ENCODE peak calls at places on chromosomes 3 and 15, in nine cellular contexts. I, P, M, J, N, S, Y, R and Q are unnamed samples. For H3K9me3, the result is how much of the 10 kb centered on the place peaks cover.

GRCh38 chr3:10008588-10009344 is 17.5 kb upstream of the FANCD2 start:
- DNase-seq in I (peak), P (no peak), M (peak), J (peak), N (peak), S (peak), Y (no peak), R (peak), Q (peak)

GRCh38 chr3:122183521-122183892 is at the start of gene CASR:
- DNase-seq in I (no peak), P (no peak), M (no peak), J (no peak), N (no peak), S (peak), Y (no peak), R (no peak), Q (no peak)

GRCh38 chr15:41568350-41569017 is 9.5 kb downstream of the TYRO3 start:
- DNase-seq in I (no peak), P (no peak), M (peak), J (no peak), N (peak), S (no peak), Y (peak), R (no peak), Q (no peak)

GRCh38 chr3:178778579-178778978 is 242.3 kb downstream of the KCNMB2 start:
- DNase-seq in I (no peak), P (no peak), M (no peak), J (no peak), N (no peak), S (no peak), Y (no peak), R (no peak), Q (no peak)

GRCh38 chr3:42175841-42176240 is 84.7 kb downstream of the TRAK1 start:
- DNase-seq in I (no peak), P (no peak), M (no peak), J (no peak), N (no peak), S (no peak), Y (no peak), R (no peak), Q (no peak)

GRCh38 chr3:191492601-191493000 is 31.6 kb downstream of the PYDC2 start:
- DNase-seq in I (no peak), P (no peak), M (no peak), J (no peak), N (peak), S (no peak), Y (no peak), R (no peak), Q (no peak)

GRCh38 chr15:53759333-53759975 is at the start of gene WDR72:
- DNase-seq in I (no peak), P (no peak), M (no peak), J (no peak), N (no peak), S (peak), Y (peak), R (no peak), Q (no peak)

GRCh38 chr15:41367418-41367817 is 34.7 kb downstream of the NUSAP1 start:
- DNase-seq in I (no peak), P (no peak), M (no peak), J (no peak), N (no peak), S (no peak), Y (no peak), R (no peak), Q (no peak)

GRCh38 chr3:124560406-124561215 is 169.6 kb upstream of the UMPS start:
- DNase-seq in I (no peak), P (no peak), M (no peak), J (no peak), N (no peak), S (no peak), Y (no peak), R (no peak), Q (no peak)

GRCh38 chr3:54591157-54591556 is 336.7 kb downstream of the LRTM1 start:
- DNase-seq in I (no peak), P (no peak), M (no peak), J (no peak), N (no peak), S (no peak), Y (no peak), R (no peak), Q (no peak)

GRCh38 chr3:140176526-140176925 is 241.5 kb downstream of the CLSTN2 start:
- DNase-seq in I (no peak), P (no peak), M (no peak), J (no peak), N (no peak), S (no peak), Y (no peak), R (no peak), Q (no peak)

GRCh38 chr3:58029842-58030584 is 21.8 kb downstream of the FLNB start:
- DNase-seq in I (no peak), P (no peak), M (no peak), J (no peak), N (no peak), S (no peak), Y (no peak), R (no peak), Q (no peak)

GRCh38 chr15:45653702-45654424 is 19.0 kb downstream of the SQOR start:
- DNase-seq in I (no peak), P (no peak), M (no peak), J (no peak), N (no peak), S (no peak), Y (no peak), R (no peak), Q (no peak)

GRCh38 chr3:107430214-107431047 is 53.2 kb downstream of the CCDC54 start:
- DNase-seq in I (no peak), P (no peak), M (no peak), J (no peak), N (peak), S (peak), Y (no peak), R (no peak), Q (no peak)

GRCh38 chr3:17023006-17023664 is 138.4 kb downstream of the PLCL2 start:
- DNase-seq in I (no peak), P (no peak), M (no peak), J (no peak), N (peak), S (no peak), Y (no peak), R (peak), Q (peak)

GRCh38 chr3:36244728-36245127 is 135.6 kb upstream of the STAC start:
- DNase-seq in I (no peak), P (no peak), M (no peak), J (no peak), N (no peak), S (no peak), Y (no peak), R (no peak), Q (no peak)

GRCh38 chr3:152658977-152659376 is 176.0 kb upstream of the P2RY1 start:
- DNase-seq in I (no peak), P (no peak), M (no peak), J (no peak), N (no peak), S (no peak), Y (no peak), R (no peak), Q (no peak)

GRCh38 chr15:48090115-48090514 is 30.7 kb upstream of the SLC24A5 start:
- DNase-seq in I (no peak), P (no peak), M (no peak), J (no peak), N (no peak), S (peak), Y (no peak), R (no peak), Q (no peak)

GRCh38 chr15:48720646-48721045 is 75.1 kb upstream of the FBN1 start:
- DNase-seq in I (peak), P (no peak), M (no peak), J (no peak), N (no peak), S (no peak), Y (no peak), R (no peak), Q (no peak)

GRCh38 chr3:63656791-63657190 is 4.3 kb downstream of the SNTN start:
- DNase-seq in I (no peak), P (peak), M (no peak), J (no peak), N (peak), S (no peak), Y (no peak), R (no peak), Q (no peak)

GRCh38 chr15:57902155-57902554 is 163.4 kb downstream of the ALDH1A2 start:
- DNase-seq in I (no peak), P (no peak), M (no peak), J (no peak), N (no peak), S (no peak), Y (no peak), R (no peak), Q (no peak)

GRCh38 chr3:54243262-54243931 is 121.0 kb downstream of the CACNA2D3 start:
- DNase-seq in I (no peak), P (no peak), M (no peak), J (peak), N (no peak), S (no peak), Y (no peak), R (no peak), Q (no peak)

GRCh38 chr3:187811580-187812250 is 66.4 kb upstream of the BCL6 start:
- DNase-seq in I (no peak), P (peak), M (no peak), J (peak), N (peak), S (no peak), Y (no peak), R (no peak), Q (no peak)

GRCh38 chr3:146161725-146162047 is 702 bp upstream of the PLOD2 start:
- DNase-seq in I (no peak), P (no peak), M (peak), J (no peak), N (peak), S (peak), Y (no peak), R (no peak), Q (no peak)

GRCh38 chr3:10581251-10581650 is 75.9 kb upstream of the ATP2B2 start:
- DNase-seq in I (no peak), P (no peak), M (no peak), J (no peak), N (no peak), S (no peak), Y (no peak), R (no peak), Q (no peak)

GRCh38 chr3:134839422-134839821 is 44.4 kb downstream of the EPHB1 start:
- DNase-seq in I (no peak), P (no peak), M (no peak), J (no peak), N (no peak), S (no peak), Y (no peak), R (no peak), Q (no peak)

GRCh38 chr15:99708563-99708962 is 24.7 kb downstream of the LYSMD4 start:
- DNase-seq in I (peak), P (peak), M (peak), J (peak), N (peak), S (peak), Y (no peak), R (no peak), Q (no peak)

GRCh38 chr3:145116769-145117168 is 1044.2 kb downstream of the PLOD2 start:
- DNase-seq in I (no peak), P (no peak), M (no peak), J (no peak), N (no peak), S (no peak), Y (peak), R (no peak), Q (no peak)

GRCh38 chr3:40615916-40616315 is 91.2 kb downstream of the ZNF621 start:
- DNase-seq in I (no peak), P (no peak), M (no peak), J (no peak), N (no peak), S (no peak), Y (no peak), R (no peak), Q (no peak)

GRCh38 chr3:45275006-45275704 is 49.1 kb upstream of the TMEM158 start:
- DNase-seq in I (no peak), P (no peak), M (no peak), J (no peak), N (no peak), S (no peak), Y (peak), R (no peak), Q (no peak)

GRCh38 chr3:71584216-71585061 is 911 bp upstream of the FOXP1 start:
- DNase-seq in I (peak), P (no peak), M (peak), J (no peak), N (peak), S (peak), Y (peak), R (peak), Q (no peak)

GRCh38 chr15:58632789-58633188 is 116.7 kb downstream of the ADAM10 start:
- DNase-seq in I (no peak), P (no peak), M (no peak), J (no peak), N (peak), S (no peak), Y (no peak), R (no peak), Q (no peak)

GRCh38 chr3:36991923-36992805 is 767 bp downstream of the EPM2AIP1 start:
- DNase-seq in I (peak), P (peak), M (no peak), J (peak), N (peak), S (peak), Y (no peak), R (no peak), Q (no peak)

GRCh38 chr15:62928242-62928995 is 114.1 kb upstream of the TPM1 start:
- DNase-seq in I (no peak), P (peak), M (no peak), J (peak), N (peak), S (no peak), Y (no peak), R (no peak), Q (no peak)

GRCh38 chr3:89925976-89926375 is 818.6 kb downstream of the EPHA3 start:
- DNase-seq in I (no peak), P (no peak), M (no peak), J (no peak), N (no peak), S (no peak), Y (no peak), R (no peak), Q (no peak)

GRCh38 chr3:72393455-72393854 is 454.8 kb downstream of the SHQ1 start:
- DNase-seq in I (no peak), P (no peak), M (no peak), J (no peak), N (no peak), S (no peak), Y (no peak), R (no peak), Q (no peak)

GRCh38 chr15:65738649-65739048 is 53.4 kb downstream of the DENND4A start:
- DNase-seq in I (no peak), P (no peak), M (no peak), J (no peak), N (no peak), S (no peak), Y (no peak), R (no peak), Q (no peak)
- H3K9me3 ChIP-seq in I (under half), P (under half), M (under half), J (under half), N (under half), S (under half), Y (under half), R (under half), Q (under half)

GRCh38 chr15:27902680-27903385 is 196.3 kb downstream of the OCA2 start:
- DNase-seq in I (no peak), P (no peak), M (no peak), J (no peak), N (no peak), S (no peak), Y (no peak), R (no peak), Q (no peak)
- H3K9me3 ChIP-seq in I (under half), P (under half), M (under half), J (under half), N (under half), S (under half), Y (under half), R (under half), Q (under half)

DNA sequence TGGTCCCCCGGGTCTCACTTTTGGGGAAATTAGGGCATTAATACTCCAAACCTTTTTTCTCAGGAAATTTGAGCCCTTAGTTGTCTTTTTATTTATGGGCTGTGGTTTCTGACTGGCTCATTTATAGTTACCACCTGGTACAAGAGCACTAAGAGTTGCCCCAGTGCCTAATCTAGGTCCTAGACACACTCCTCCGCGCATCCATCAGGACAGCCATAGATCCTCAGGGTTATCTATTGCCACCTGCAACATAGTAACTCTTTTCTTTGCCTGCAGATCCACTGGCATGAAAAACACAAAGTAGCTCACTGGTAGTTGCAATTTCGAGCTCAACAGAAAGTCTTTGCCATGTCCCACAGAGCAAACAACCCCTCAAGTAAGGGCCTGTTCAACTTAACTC is 576.4 kb upstream of the ROBO2 start:
- DNase-seq in I (no peak), P (no peak), M (no peak), J (no peak), N (no peak), S (no peak), Y (no peak), R (no peak), Q (no peak)
- H3K9me3 ChIP-seq in I (under half), P (under half), M (under half), J (under half), N (under half), S (under half), Y (under half), R (under half), Q (under half)

GRCh38 chr15:25022233-25022632 is 67.4 kb downstream of the SNRPN start:
- DNase-seq in I (no peak), P (no peak), M (no peak), J (no peak), N (peak), S (no peak), Y (no peak), R (no peak), Q (no peak)
- H3K9me3 ChIP-seq in I (under half), P (under half), M (under half), J (under half), N (under half), S (half or more), Y (under half), R (under half), Q (under half)

GRCh38 chr15:25236143-25236860 is 202.5 kb downstream of the UBE3A start:
- DNase-seq in I (no peak), P (no peak), M (no peak), J (no peak), N (no peak), S (no peak), Y (no peak), R (no peak), Q (no peak)
- H3K9me3 ChIP-seq in I (under half), P (half or more), M (under half), J (under half), N (half or more), S (under half), Y (under half), R (under half), Q (under half)

GRCh38 chr3:170703121-170703588 is 117.3 kb upstream of the SLC7A14 start:
- DNase-seq in I (no peak), P (peak), M (no peak), J (no peak), N (peak), S (no peak), Y (no peak), R (no peak), Q (no peak)

GRCh38 chr3:170709046-170709445 is 123.2 kb upstream of the SLC7A14 start:
- DNase-seq in I (no peak), P (peak), M (no peak), J (no peak), N (peak), S (no peak), Y (no peak), R (no peak), Q (no peak)

GRCh38 chr3:170707899-170708298 is 122.0 kb upstream of the SLC7A14 start:
- DNase-seq in I (no peak), P (no peak), M (no peak), J (no peak), N (no peak), S (no peak), Y (no peak), R (no peak), Q (no peak)

GRCh38 chr3:170701696-170702678 is 116.1 kb upstream of the SLC7A14 start:
- DNase-seq in I (no peak), P (no peak), M (no peak), J (no peak), N (no peak), S (no peak), Y (no peak), R (no peak), Q (no peak)

GRCh38 chr3:170705136-170705535 is 119.3 kb upstream of the SLC7A14 start:
- DNase-seq in I (no peak), P (no peak), M (no peak), J (no peak), N (no peak), S (no peak), Y (no peak), R (no peak), Q (no peak)
- H3K9me3 ChIP-seq in I (under half), P (under half), M (under half), J (under half), N (under half), S (under half), Y (under half), R (under half), Q (under half)

GRCh38 chr3:177743491-177743890 is 546.2 kb upstream of the TBL1XR1 start:
- DNase-seq in I (no peak), P (no peak), M (no peak), J (no peak), N (no peak), S (no peak), Y (no peak), R (no peak), Q (no peak)
- H3K9me3 ChIP-seq in I (under half), P (under half), M (under half), J (under half), N (under half), S (under half), Y (under half), R (under half), Q (under half)

DNA sequence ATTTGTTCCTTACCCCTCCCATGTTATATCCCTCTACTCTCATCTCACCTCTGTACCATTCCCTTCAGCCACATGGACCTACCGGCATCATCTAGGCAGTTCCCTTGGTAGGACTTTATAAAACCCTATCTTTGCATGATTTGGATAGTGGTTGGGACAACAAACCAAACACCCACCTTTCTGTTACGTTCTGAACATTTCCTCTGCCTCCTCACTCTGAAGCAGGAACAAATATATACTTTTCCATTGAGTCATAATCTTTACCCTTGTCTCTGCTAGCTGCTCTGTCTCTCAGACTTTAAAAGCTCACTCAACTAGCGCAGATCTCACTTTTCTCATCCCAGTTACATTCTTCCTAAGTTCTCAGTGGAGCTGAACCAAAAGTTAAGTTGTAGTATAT is 17.8 kb downstream of the UBXN7 start:
- DNase-seq in I (no peak), P (no peak), M (no peak), J (no peak), N (peak), S (no peak), Y (no peak), R (no peak), Q (no peak)
- H3K9me3 ChIP-seq in I (under half), P (under half), M (under half), J (under half), N (under half), S (under half), Y (under half), R (under half), Q (under half)

GRCh38 chr3:195405646-195406045 is 37.2 kb downstream of the ACAP2 start:
- DNase-seq in I (no peak), P (no peak), M (no peak), J (no peak), N (no peak), S (no peak), Y (no peak), R (no peak), Q (no peak)
- H3K9me3 ChIP-seq in I (under half), P (under half), M (under half), J (under half), N (under half), S (under half), Y (under half), R (under half), Q (under half)

GRCh38 chr3:111072016-111072891 is 638 bp downstream of the NECTIN3 start:
- DNase-seq in I (peak), P (no peak), M (peak), J (peak), N (peak), S (peak), Y (no peak), R (peak), Q (no peak)
- H3K9me3 ChIP-seq in I (under half), P (under half), M (under half), J (under half), N (under half), S (under half), Y (under half), R (under half), Q (under half)